ENCODE peak calls at places on chromosome 5, in four cellular contexts. K is psoas muscle, B is cardiac muscle cell, X is fibroblast of lung. W is an unnamed sample. For H3K36me3, the result is how much of the 10 kb centered on the place peaks cover.

GRCh38 chr5:122311888-122312669 is at the start of gene SNCAIP:
- DNase-seq in K (peak), B (peak), X (peak), W (peak)

GRCh38 chr5:132692632-132692967 is 18.8 kb downstream of the IL4 start:
- DNase-seq in K (no peak), B (no peak), X (no peak), W (no peak)

GRCh38 chr5:80408976-80409926 is 1.4 kb downstream of the ZFYVE16 start:
- DNase-seq in K (no peak), B (peak), X (peak), W (peak)

GRCh38 chr5:132867046-132867451 is 607 bp downstream of the UQCRQ start:
- DNase-seq in K (no peak), B (no peak), X (no peak), W (no peak)

GRCh38 chr5:149632311-149633251 is 51.3 kb downstream of the ARHGEF37 start:
- DNase-seq in K (no peak), B (peak), X (peak), W (peak)

GRCh38 chr5:14286007-14286406 is 142.9 kb downstream of the TRIO start:
- DNase-seq in K (no peak), B (no peak), X (peak), W (no peak)

GRCh38 chr5:96649938-96650540 is 12.1 kb upstream of the CAST start:
- DNase-seq in K (no peak), B (no peak), X (peak), W (no peak)

GRCh38 chr5:172806897-172807672 is 27.0 kb upstream of the ERGIC1 start:
- DNase-seq in K (peak), B (peak), X (peak), W (peak)

GRCh38 chr5:173454764-173455598 is 126.8 kb upstream of the STC2 start:
- DNase-seq in K (peak), B (no peak), X (peak), W (peak)

DNA sequence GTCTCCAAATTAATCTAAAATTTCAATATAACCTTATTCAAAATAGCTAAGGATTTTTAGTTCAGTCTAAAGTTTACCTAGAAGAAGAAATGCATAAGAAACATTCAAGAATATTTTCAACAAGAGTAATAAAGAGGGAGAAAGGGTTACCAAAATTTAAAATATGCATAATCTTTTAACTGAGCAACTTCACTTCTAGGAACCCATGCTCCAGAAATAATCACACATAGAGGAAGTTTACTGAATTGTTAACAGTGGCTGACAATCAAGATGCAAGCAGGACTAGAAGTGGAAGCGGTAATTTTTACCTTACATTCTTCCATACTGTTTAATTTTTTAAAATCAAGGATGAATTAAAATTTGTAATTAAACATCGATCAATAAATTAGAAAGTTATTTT is 1.9 kb downstream of the PJA2 start:
- DNase-seq in K (no peak), B (no peak), X (no peak), W (no peak)
- H3K4me3 ChIP-seq in K (peak), B (peak), X (peak), W (peak)

GRCh38 chr5:177527595-177527994 is 10.8 kb upstream of the DDX41 start:
- DNase-seq in K (no peak), B (no peak), X (no peak), W (no peak)

GRCh38 chr5:177526191-177526590 is 9.4 kb upstream of the DDX41 start:
- DNase-seq in K (no peak), B (no peak), X (no peak), W (no peak)

GRCh38 chr5:177528631-177529030 is 11.9 kb upstream of the DDX41 start:
- DNase-seq in K (no peak), B (no peak), X (no peak), W (no peak)

GRCh38 chr5:177524941-177525655 is 8.3 kb upstream of the DDX41 start:
- DNase-seq in K (no peak), B (no peak), X (no peak), W (no peak)

GRCh38 chr5:177526791-177527190 is 10.0 kb upstream of the DDX41 start:
- DNase-seq in K (no peak), B (no peak), X (no peak), W (no peak)
- H3K36me3 ChIP-seq in K (under half), B (under half), X (under half), W (under half)

GRCh38 chr5:77631166-77631582 is 7.3 kb downstream of the OTP start:
- DNase-seq in K (no peak), B (no peak), X (no peak), W (no peak)
- H3K4me3 ChIP-seq in K (peak), B (peak), X (no peak), W (peak)

DNA sequence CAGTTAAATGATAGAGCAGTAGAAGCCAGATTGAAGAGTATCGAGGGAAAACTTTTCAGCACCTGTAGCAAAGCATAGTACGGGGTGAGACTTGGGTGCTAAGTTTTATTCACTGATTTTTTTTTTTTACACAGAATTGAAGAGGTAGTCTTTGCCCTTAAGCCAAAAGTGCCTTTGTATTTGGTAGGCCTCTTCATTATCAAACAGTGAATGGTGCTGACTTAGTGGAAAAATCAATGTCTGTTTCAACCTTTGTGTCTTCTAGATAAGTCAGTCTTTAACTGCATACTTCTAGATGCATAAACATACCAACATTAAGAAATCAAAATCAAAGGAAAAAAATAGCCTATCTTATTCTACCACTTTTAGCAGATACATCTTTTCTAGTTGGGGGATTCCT is 13.7 kb downstream of the RNF14 start:
- DNase-seq in K (no peak), B (no peak), X (no peak), W (no peak)
- H3K36me3 ChIP-seq in K (under half), B (half or more), X (under half), W (under half)